ENCODE peak calls at places on chromosomes 13 and 19, in eight cellular contexts. F, N, L, T, B, J, S and W are unnamed samples.

GRCh38 chr13:32105653-32106313 is 74.2 kb downstream of the FRY start:
- ATAC-seq in F (no peak), N (no peak), L (no peak), T (no peak), B (no peak), J (no peak), S (no peak), W (no peak)

GRCh38 chr13:21481359-21481758 is 22.3 kb upstream of the ZDHHC20 start:
- ATAC-seq in F (no peak), N (no peak), L (no peak), T (no peak), B (peak), J (no peak), S (peak), W (no peak)

GRCh38 chr19:58336820-58337219 is 10.0 kb downstream of the ZSCAN22 start:
- ATAC-seq in F (no peak), N (no peak), L (no peak), T (no peak), B (no peak), J (no peak), S (no peak), W (no peak)

GRCh38 chr19:4597278-4597974 is 37.9 kb upstream of the SEMA6B start:
- ATAC-seq in F (no peak), N (peak), L (peak), T (peak), B (peak), J (peak), S (no peak), W (no peak)

GRCh38 chr13:46101002-46101401 is 3.8 kb downstream of the CPB2 start:
- ATAC-seq in F (no peak), N (no peak), L (no peak), T (no peak), B (no peak), J (no peak), S (no peak), W (no peak)

GRCh38 chr13:112760931-112761330 is 71.1 kb downstream of the ATP11A start:
- ATAC-seq in F (no peak), N (no peak), L (no peak), T (no peak), B (no peak), J (no peak), S (no peak), W (no peak)

GRCh38 chr19:6022570-6023049 is 44.7 kb upstream of the RANBP3 start:
- ATAC-seq in F (no peak), N (peak), L (peak), T (peak), B (peak), J (peak), S (peak), W (peak)

GRCh38 chr19:14661372-14661924 is 13.2 kb downstream of the ADGRE3 start:
- ATAC-seq in F (peak), N (no peak), L (no peak), T (no peak), B (no peak), J (no peak), S (no peak), W (no peak)

GRCh38 chr13:98524391-98524790 is 52.5 kb downstream of the STK24 start:
- ATAC-seq in F (no peak), N (no peak), L (no peak), T (no peak), B (no peak), J (no peak), S (no peak), W (no peak)

GRCh38 chr19:11495885-11496284 is 9.8 kb downstream of the ZNF653 start:
- ATAC-seq in F (no peak), N (no peak), L (no peak), T (no peak), B (no peak), J (no peak), S (no peak), W (no peak)

GRCh38 chr19:17326595-17326966 is 8.1 kb downstream of the ANO8 start:
- ATAC-seq in F (no peak), N (no peak), L (no peak), T (no peak), B (no peak), J (no peak), S (no peak), W (no peak)

GRCh38 chr13:62706035-62706434 is 1290.4 kb upstream of the PCDH20 start:
- ATAC-seq in F (no peak), N (no peak), L (no peak), T (no peak), B (no peak), J (peak), S (no peak), W (no peak)

GRCh38 chr13:62684359-62684758 is 1268.7 kb upstream of the PCDH20 start:
- ATAC-seq in F (no peak), N (no peak), L (no peak), T (no peak), B (no peak), J (no peak), S (no peak), W (no peak)

GRCh38 chr19:3398900-3399278 is 32.5 kb downstream of the NFIC start:
- ATAC-seq in F (peak), N (no peak), L (no peak), T (no peak), B (no peak), J (no peak), S (peak), W (peak)

GRCh38 chr13:90690458-90691063 is 656.9 kb upstream of the MIR17HG start:
- ATAC-seq in F (peak), N (no peak), L (no peak), T (no peak), B (peak), J (no peak), S (no peak), W (peak)

GRCh38 chr19:2636142-2636896 is 66.2 kb downstream of the GNG7 start:
- ATAC-seq in F (no peak), N (peak), L (peak), T (peak), B (peak), J (peak), S (no peak), W (peak)

GRCh38 chr19:34938886-34939285 is 12.2 kb downstream of the ZNF30 start:
- ATAC-seq in F (no peak), N (no peak), L (no peak), T (no peak), B (no peak), J (no peak), S (no peak), W (no peak)

GRCh38 chr19:34932494-34932893 is 5.8 kb downstream of the ZNF30 start:
- ATAC-seq in F (no peak), N (no peak), L (no peak), T (no peak), B (no peak), J (no peak), S (no peak), W (no peak)

DNA sequence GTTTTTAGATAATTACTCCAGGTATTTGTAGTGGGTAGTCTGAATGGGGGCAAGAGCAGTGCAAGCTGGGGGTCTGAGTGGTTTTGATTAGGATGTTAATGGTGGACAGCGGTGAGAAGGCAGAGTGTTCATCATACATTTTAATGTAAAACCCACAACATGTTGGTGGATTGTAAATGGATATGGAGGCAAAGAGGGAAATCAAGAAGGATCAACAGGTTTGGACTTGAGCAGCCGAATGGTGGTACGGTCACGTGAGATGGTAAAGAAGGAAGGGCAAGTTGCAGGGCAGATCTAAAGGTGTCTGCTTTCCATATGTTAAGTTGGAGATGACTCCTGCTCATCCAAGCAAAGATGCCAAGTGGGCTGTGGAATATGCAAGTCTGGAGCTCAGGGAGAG is 9.5 kb downstream of the ZNF30 start:
- ATAC-seq in F (no peak), N (no peak), L (no peak), T (no peak), B (no peak), J (no peak), S (no peak), W (no peak)
- TF ChIP-seq POLR2A in F (no peak), N (no peak), L (no peak), T (no peak), B (no peak), J (no peak), S (no peak), W (no peak)

GRCh38 chr13:44719857-44720671 is 143.9 kb upstream of the TSC22D1 start:
- ATAC-seq in F (peak), N (peak), L (no peak), T (no peak), B (peak), J (no peak), S (peak), W (peak)
- TF ChIP-seq CTCF in F (no peak), N (no peak), L (no peak), T (no peak), B (no peak), J (no peak), S (no peak), W (no peak)

DNA sequence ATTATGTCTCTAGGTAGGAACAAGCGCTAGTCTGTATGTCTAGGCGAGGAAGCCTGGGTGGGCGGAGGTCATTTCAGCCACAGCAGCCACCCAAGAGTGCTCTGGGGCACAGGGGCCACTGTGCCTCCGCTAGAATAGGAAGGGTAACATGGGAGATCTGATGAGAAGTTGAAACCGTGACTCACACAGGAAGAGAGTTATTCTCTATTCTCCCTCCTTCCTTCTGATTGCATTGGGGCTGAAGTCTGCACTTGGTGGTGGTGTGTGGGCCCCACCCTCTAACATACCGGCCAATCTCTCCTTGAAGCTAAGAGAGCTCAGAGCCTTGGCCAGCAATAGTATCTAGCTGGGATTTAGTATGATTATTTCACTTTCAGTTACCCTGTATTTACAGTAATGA is 20.3 kb upstream of the GGACT start:
- ATAC-seq in F (peak), N (no peak), L (peak), T (no peak), B (peak), J (peak), S (no peak), W (no peak)
- TF ChIP-seq POLR2A in F (no peak), N (no peak), L (peak), T (no peak), B (no peak), J (no peak), S (no peak), W (no peak)

DNA sequence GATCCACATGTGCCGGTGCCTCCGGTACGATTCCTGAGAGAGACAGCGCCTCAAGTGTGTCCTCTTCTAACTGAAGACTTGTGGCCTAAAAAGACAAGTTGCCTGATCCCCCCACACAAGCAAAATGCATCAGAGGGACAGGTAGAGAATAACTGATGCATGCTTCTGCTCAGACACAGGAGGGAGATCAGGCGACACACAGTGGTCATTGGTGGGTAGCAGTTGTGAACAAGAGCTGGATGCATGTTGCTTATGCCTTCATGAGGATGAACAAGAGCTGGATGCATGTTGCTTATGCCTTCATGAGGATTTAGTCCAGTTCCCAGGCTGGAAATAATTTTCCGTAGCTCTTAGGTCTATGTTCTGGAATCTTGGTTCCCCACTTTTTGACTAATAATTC is 505.6 kb downstream of the MYO16 start:
- ATAC-seq in F (no peak), N (peak), L (no peak), T (peak), B (no peak), J (peak), S (no peak), W (no peak)
- TF ChIP-seq CTCF in F (no peak), N (no peak), L (no peak), T (peak), B (no peak), J (peak), S (no peak), W (no peak)

GRCh38 chr13:42040730-42041016 is 7.8 kb upstream of the DGKH start:
- ATAC-seq in F (no peak), N (no peak), L (no peak), T (peak), B (no peak), J (no peak), S (no peak), W (no peak)

GRCh38 chr13:42041017-42041683 is 7.3 kb upstream of the DGKH start:
- ATAC-seq in F (peak), N (peak), L (peak), T (peak), B (peak), J (peak), S (peak), W (peak)

GRCh38 chr13:42043676-42044075 is 4.8 kb upstream of the DGKH start:
- ATAC-seq in F (no peak), N (no peak), L (no peak), T (no peak), B (no peak), J (no peak), S (no peak), W (no peak)

GRCh38 chr13:42039946-42040729 is 8.3 kb upstream of the DGKH start:
- ATAC-seq in F (peak), N (peak), L (peak), T (peak), B (peak), J (peak), S (peak), W (peak)

GRCh38 chr13:42041684-42042035 is 6.8 kb upstream of the DGKH start:
- ATAC-seq in F (peak), N (peak), L (peak), T (peak), B (peak), J (peak), S (peak), W (peak)
- TF ChIP-seq POLR2A in F (no peak), N (no peak), L (no peak), T (no peak), B (no peak), J (no peak), S (no peak), W (no peak)

GRCh38 chr19:1238373-1239303 is 833 bp upstream of the CBARP start:
- ATAC-seq in F (no peak), N (no peak), L (no peak), T (peak), B (no peak), J (no peak), S (no peak), W (no peak)

GRCh38 chr19:1239796-1240737 is 1.5 kb upstream of the ATP5F1D start:
- ATAC-seq in F (peak), N (peak), L (peak), T (no peak), B (peak), J (peak), S (peak), W (peak)

GRCh38 chr19:1237754-1238372 is at the start of gene CBARP:
- ATAC-seq in F (peak), N (no peak), L (peak), T (peak), B (no peak), J (peak), S (no peak), W (peak)

GRCh38 chr19:1240925-1241324 is 626 bp upstream of the ATP5F1D start:
- ATAC-seq in F (no peak), N (no peak), L (no peak), T (no peak), B (no peak), J (no peak), S (no peak), W (no peak)

DNA sequence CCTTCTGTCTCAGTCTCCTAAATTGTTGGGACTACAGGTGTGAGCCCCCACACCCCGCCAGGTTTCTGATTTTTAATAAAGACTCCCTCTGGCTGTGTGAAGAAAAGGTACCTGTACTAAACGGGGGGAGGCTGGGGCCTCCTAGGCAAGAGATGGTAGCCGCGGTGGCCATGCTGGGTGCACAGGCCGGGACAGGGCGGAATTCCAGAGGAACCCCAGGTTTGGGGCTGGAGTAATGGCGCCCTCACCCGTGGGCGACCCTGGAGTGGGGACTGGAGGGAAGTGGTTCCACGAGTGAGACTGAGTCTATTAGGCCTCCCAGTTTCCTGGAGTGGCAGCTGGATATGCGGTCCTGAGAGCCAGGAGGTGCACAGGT is 1.6 kb upstream of the CBARP start:
- ATAC-seq in F (no peak), N (no peak), L (no peak), T (no peak), B (no peak), J (no peak), S (no peak), W (no peak)
- TF ChIP-seq CTCF in F (no peak), N (no peak), L (no peak), T (no peak), B (no peak), J (no peak), S (no peak), W (no peak)